ENCODE peak calls at places on chromosome 4, in five cellular contexts. S is uterus, D is cardiac fibroblast, Q is astrocyte of the spinal cord, C is lower leg skin. T is an unnamed sample.

GRCh38 chr4:106854970-106855369 is 181.1 kb downstream of the DKK2 start:
- DNase-seq in S (no peak), D (no peak), Q (no peak), C (no peak), T (no peak)

GRCh38 chr4:106312377-106312776 is 3.6 kb downstream of the TBCK start:
- DNase-seq in S (no peak), D (no peak), Q (peak), C (no peak), T (no peak)

GRCh38 chr4:15894923-15895411 is 43.6 kb downstream of the FGFBP1 start:
- DNase-seq in S (no peak), D (no peak), Q (no peak), C (no peak), T (no peak)

GRCh38 chr4:26028793-26029511 is 114.9 kb downstream of the SMIM20 start:
- DNase-seq in S (peak), D (peak), Q (peak), C (no peak), T (peak)

GRCh38 chr4:142405021-142405991 is 440.8 kb downstream of the INPP4B start:
- DNase-seq in S (peak), D (peak), Q (peak), C (peak), T (peak)

GRCh38 chr4:134132086-134132783 is 69.4 kb downstream of the PABPC4L start:
- DNase-seq in S (no peak), D (no peak), Q (no peak), C (no peak), T (no peak)

GRCh38 chr4:153763404-153763803 is 3.6 kb upstream of the RNF175 start:
- DNase-seq in S (no peak), D (no peak), Q (no peak), C (no peak), T (no peak)

GRCh38 chr4:166252487-166253402 is 379.7 kb downstream of the TLL1 start:
- DNase-seq in S (no peak), D (peak), Q (peak), C (no peak), T (no peak)

GRCh38 chr4:118799235-118799932 is 36.5 kb downstream of the SEC24D start:
- DNase-seq in S (no peak), D (peak), Q (no peak), C (no peak), T (no peak)

GRCh38 chr4:69748176-69748575 is 12.2 kb downstream of the SULT1B1 start:
- DNase-seq in S (no peak), D (peak), Q (no peak), C (no peak), T (no peak)

GRCh38 chr4:178577933-178578332 is 1135.7 kb upstream of the AGA start:
- DNase-seq in S (no peak), D (no peak), Q (no peak), C (no peak), T (no peak)

GRCh38 chr4:5758741-5759140 is 47.7 kb downstream of the EVC start:
- DNase-seq in S (no peak), D (peak), Q (peak), C (peak), T (no peak)

GRCh38 chr4:85773372-85773771 is 298.4 kb downstream of the ARHGAP24 start:
- DNase-seq in S (no peak), D (no peak), Q (no peak), C (no peak), T (no peak)

GRCh38 chr4:124262211-124263179 is 450.0 kb downstream of the ANKRD50 start:
- DNase-seq in S (peak), D (peak), Q (peak), C (peak), T (no peak)

GRCh38 chr4:42397635-42398447 is 553 bp downstream of the SHISA3 start:
- DNase-seq in S (no peak), D (peak), Q (peak), C (no peak), T (no peak)

GRCh38 chr4:188960411-188961093 is 821.3 kb downstream of the TRIML1 start:
- DNase-seq in S (no peak), D (peak), Q (peak), C (no peak), T (no peak)

GRCh38 chr4:101153653-101154052 is 193.7 kb downstream of the PPP3CA start:
- DNase-seq in S (no peak), D (no peak), Q (no peak), C (no peak), T (no peak)

GRCh38 chr4:170003071-170004070 is 22.8 kb downstream of the MFAP3L start:
- DNase-seq in S (no peak), D (no peak), Q (no peak), C (no peak), T (no peak)

GRCh38 chr4:75973770-75974169 is 17.0 kb downstream of the SDAD1 start:
- DNase-seq in S (no peak), D (no peak), Q (no peak), C (no peak), T (no peak)

GRCh38 chr4:7418131-7418943 is 16.4 kb downstream of the PSAPL1 start:
- DNase-seq in S (peak), D (no peak), Q (no peak), C (no peak), T (no peak)

GRCh38 chr4:26753642-26754041 is 107.0 kb upstream of the STIM2 start:
- DNase-seq in S (no peak), D (peak), Q (peak), C (no peak), T (no peak)

GRCh38 chr4:6674500-6675149 is 19.1 kb upstream of the S100P start:
- DNase-seq in S (no peak), D (peak), Q (peak), C (no peak), T (peak)

GRCh38 chr4:161704040-161704439 is 459.8 kb downstream of the FSTL5 start:
- DNase-seq in S (no peak), D (no peak), Q (no peak), C (no peak), T (no peak)

GRCh38 chr4:115128037-115128436 is 14.6 kb upstream of the NDST4 start:
- DNase-seq in S (no peak), D (no peak), Q (no peak), C (no peak), T (no peak)

GRCh38 chr4:32684160-32684559 is 1964.0 kb downstream of the PCDH7 start:
- DNase-seq in S (no peak), D (no peak), Q (no peak), C (no peak), T (no peak)

GRCh38 chr4:82428526-82428968 is 1.7 kb downstream of the HNRNPDL start:
- DNase-seq in S (no peak), D (no peak), Q (no peak), C (no peak), T (no peak)

GRCh38 chr4:15244354-15244753 is 183.5 kb upstream of the C1QTNF7 start:
- DNase-seq in S (no peak), D (peak), Q (peak), C (no peak), T (no peak)

GRCh38 chr4:150593996-150594395 is 12.0 kb downstream of the MAB21L2 start:
- DNase-seq in S (no peak), D (peak), Q (no peak), C (no peak), T (no peak)

GRCh38 chr4:78059524-78059889 is 2.4 kb downstream of the FRAS1 start:
- DNase-seq in S (no peak), D (peak), Q (peak), C (peak), T (no peak)

GRCh38 chr4:17490575-17491059 is 21.3 kb downstream of the QDPR start:
- DNase-seq in S (no peak), D (no peak), Q (no peak), C (no peak), T (no peak)

GRCh38 chr4:122819708-122820449 is 6.8 kb upstream of the FGF2 start:
- DNase-seq in S (no peak), D (no peak), Q (no peak), C (no peak), T (no peak)

GRCh38 chr4:14184265-14184664 is 556.7 kb upstream of the BOD1L1 start:
- DNase-seq in S (peak), D (peak), Q (peak), C (no peak), T (no peak)

DNA sequence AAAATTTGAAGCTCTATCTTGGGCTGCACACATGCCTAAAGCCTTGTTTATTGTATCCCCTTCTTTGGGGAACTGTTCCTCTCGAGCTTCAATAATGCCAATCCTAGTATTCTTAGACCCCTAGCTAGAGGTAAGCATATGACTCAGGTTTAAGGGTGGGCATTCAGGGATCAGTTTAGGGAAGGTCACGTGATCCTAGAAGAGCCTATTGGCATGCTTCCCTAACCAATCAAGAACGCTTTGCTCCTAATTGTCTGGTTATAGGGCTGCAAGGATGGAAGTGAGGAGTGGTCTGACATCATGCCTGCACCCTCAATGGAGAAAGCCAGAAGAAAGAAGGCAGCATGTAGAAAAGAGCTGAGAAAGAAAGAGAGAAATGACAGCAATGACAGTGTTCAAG is 46.9 kb downstream of the TLR10 start:
- DNase-seq in S (no peak), D (no peak), Q (no peak), C (no peak), T (no peak)
- TF ChIP-seq CTCF in S (no peak), D (no peak), Q (no peak), C (no peak), T (no peak)

GRCh38 chr4:98341309-98341708 is 80.1 kb downstream of the RAP1GDS1 start:
- DNase-seq in S (no peak), D (peak), Q (peak), C (no peak), T (no peak)
- TF ChIP-seq CTCF in S (no peak), D (no peak), Q (no peak), C (no peak), T (no peak)

GRCh38 chr4:48692897-48693296 is 87.2 kb downstream of the FRYL start:
- DNase-seq in S (no peak), D (no peak), Q (no peak), C (no peak), T (no peak)
- TF ChIP-seq CTCF in S (no peak), D (no peak), Q (no peak), C (no peak), T (no peak)

DNA sequence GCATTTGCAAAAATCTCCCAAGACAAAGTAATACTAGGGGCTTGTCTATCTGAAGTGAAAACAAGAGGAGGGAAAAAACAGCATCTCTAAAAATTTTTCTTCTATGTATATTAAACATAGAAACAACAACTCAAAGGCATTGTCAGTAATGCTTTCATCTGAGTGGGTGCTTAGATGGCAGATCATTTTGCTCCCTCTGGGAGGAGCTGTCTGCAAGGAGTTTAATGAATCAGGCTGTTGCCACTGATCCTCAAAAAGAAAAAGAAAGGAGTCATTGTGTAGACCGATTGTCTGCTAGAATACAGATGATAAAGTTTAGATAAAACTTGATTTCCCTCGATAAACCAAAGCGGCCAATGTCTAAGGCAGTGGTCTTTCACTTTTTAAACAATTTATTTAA is 49.7 kb upstream of the KLHL8 start:
- DNase-seq in S (no peak), D (peak), Q (peak), C (no peak), T (no peak)
- TF ChIP-seq CTCF in S (peak), D (peak), Q (peak), C (no peak), T (no peak)

DNA sequence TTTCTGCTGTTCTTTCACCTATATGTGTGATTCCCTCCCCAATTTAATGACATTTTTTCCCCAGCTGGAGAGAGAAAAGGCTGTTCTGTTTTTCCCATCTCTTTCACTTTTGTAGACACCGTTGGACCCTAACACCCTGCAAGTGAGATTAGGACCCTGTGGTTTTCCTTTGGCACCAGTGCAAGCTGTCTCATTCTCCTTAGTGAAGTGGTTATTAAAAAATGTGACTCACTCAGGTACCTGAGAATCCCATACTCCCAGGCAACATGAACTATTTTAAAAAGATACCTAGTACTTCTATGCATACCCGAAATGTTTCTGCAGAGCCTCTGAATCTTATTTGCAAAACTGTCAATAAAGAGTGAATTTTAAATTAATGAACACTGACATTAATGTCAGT is 175.7 kb upstream of the TBC1D9 start:
- DNase-seq in S (no peak), D (no peak), Q (no peak), C (no peak), T (no peak)
- TF ChIP-seq CTCF in S (no peak), D (no peak), Q (no peak), C (no peak), T (no peak)

DNA sequence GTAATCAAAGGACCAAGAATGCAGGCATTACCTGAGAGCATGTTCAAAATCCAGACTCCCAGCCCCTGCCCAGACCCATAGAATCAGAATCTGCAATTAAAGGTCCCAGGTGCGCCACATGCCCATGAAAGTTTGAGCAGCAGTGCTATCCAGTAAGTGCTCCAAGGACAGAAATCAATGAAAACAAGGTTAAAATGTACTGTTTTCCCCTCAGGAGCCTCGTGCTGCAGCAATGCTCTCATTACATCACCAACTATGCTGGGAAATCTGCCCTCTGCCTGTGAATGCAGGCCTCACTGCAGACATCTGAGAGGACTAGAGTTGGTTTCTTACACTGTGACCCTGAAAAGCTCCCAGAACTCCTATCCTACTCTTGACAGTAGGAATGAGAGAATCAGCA is 21.1 kb downstream of the ANXA5 start:
- DNase-seq in S (no peak), D (peak), Q (peak), C (no peak), T (no peak)
- TF ChIP-seq CTCF in S (no peak), D (peak), Q (peak), C (no peak), T (no peak)

GRCh38 chr4:128427832-128428366 is 140.3 kb upstream of the PGRMC2 start:
- DNase-seq in S (no peak), D (peak), Q (peak), C (no peak), T (no peak)
- TF ChIP-seq CTCF in S (peak), D (peak), Q (peak), C (no peak), T (no peak)

T was measured in natural killer cell.